ENCODE peak calls at places on chromosomes 2 and 18, in four cellular contexts. X, G, T and O are unnamed samples.

GRCh38 chr18:59270689-59271257 is 2.5 kb downstream of the RAX start:
- DNase-seq in T (no peak), G (no peak), X (no peak), O (no peak)

GRCh38 chr2:26384597-26384996 is 17.1 kb upstream of the DRC1 start:
- DNase-seq in T (no peak), X (no peak), G (no peak), O (no peak)

GRCh38 chr18:55234366-55235093 is 275.3 kb upstream of the CCDC68 start:
- DNase-seq in G (peak; percentile 80), X (peak; percentile 73), T (peak; percentile 46), O (peak; percentile 41)

GRCh38 chr18:56120781-56121180 is 517.6 kb downstream of the TXNL1 start:
- DNase-seq in G (no peak), T (no peak), X (no peak), O (no peak)

GRCh38 chr2:164205347-164205746 is 415.9 kb downstream of the GRB14 start:
- DNase-seq in T (peak; percentile 25), G (no peak), X (no peak), O (no peak)

GRCh38 chr2:240391111-240392051 is 44.1 kb upstream of the GPC1 start:
- DNase-seq in T (no peak), X (no peak), G (no peak), O (no peak)

GRCh38 chr18:23502516-23503037 is 734 bp upstream of the RMC1 start:
- DNase-seq in G (no peak), X (no peak), T (no peak), O (no peak)

GRCh38 chr18:37422116-37422515 is 143.5 kb downstream of the CELF4 start:
- DNase-seq in X (no peak), T (no peak), G (peak; percentile 21), O (no peak)

GRCh38 chr2:233098615-233099014 is 38.5 kb downstream of the INPP5D start:
- DNase-seq in T (peak; percentile 21), G (peak; percentile 18), X (no peak), O (no peak)

GRCh38 chr18:38811209-38811608 is 1245.6 kb upstream of the CELF4 start:
- DNase-seq in T (no peak), G (no peak), X (no peak), O (no peak)

GRCh38 chr2:45370367-45370766 is 240.7 kb downstream of the SRBD1 start:
- DNase-seq in T (no peak), G (no peak), X (no peak), O (no peak)

GRCh38 chr2:170761572-170761971 is 8.6 kb upstream of the ERICH2 start:
- DNase-seq in G (no peak), X (no peak), T (no peak), O (no peak)

GRCh38 chr2:98985905-98986666 is 50.1 kb upstream of the CRACDL start:
- DNase-seq in G (no peak), T (no peak), X (no peak), O (no peak)

GRCh38 chr2:25419678-25420242 is 78.0 kb upstream of the DNMT3A start:
- DNase-seq in G (no peak), T (no peak), X (no peak), O (no peak)

GRCh38 chr2:223580951-223581350 is 21.2 kb downstream of the SCG2 start:
- DNase-seq in G (no peak), X (no peak), T (no peak), O (no peak)

GRCh38 chr2:74290466-74291216 is 52.6 kb downstream of the SLC4A5 start:
- DNase-seq in G (no peak), T (no peak), X (peak; percentile 19), O (no peak)

GRCh38 chr2:224769489-224769888 is 53.3 kb upstream of the CCDC195 start:
- DNase-seq in X (no peak), G (no peak), T (no peak), O (no peak)

GRCh38 chr18:37922162-37922561 is 356.6 kb upstream of the CELF4 start:
- DNase-seq in X (no peak), G (no peak), T (no peak), O (no peak)

GRCh38 chr2:177474904-177475474 is 82.4 kb downstream of the AGPS start:
- DNase-seq in T (no peak), X (no peak), G (no peak), O (no peak)

GRCh38 chr2:8455236-8456148 is 226.4 kb upstream of the ID2 start:
- DNase-seq in G (no peak), T (no peak), X (no peak), O (no peak)

GRCh38 chr18:51059969-51060368 is 30.0 kb downstream of the SMAD4 start:
- DNase-seq in T (no peak), G (no peak), X (no peak), O (no peak)

GRCh38 chr2:10286216-10287037 is 16.3 kb upstream of the HPCAL1 start:
- DNase-seq in T (no peak), G (no peak), X (no peak), O (no peak)

GRCh38 chr2:44974064-44974715 is 32.7 kb downstream of the SIX3 start:
- DNase-seq in X (no peak), T (peak; percentile 71), G (no peak), O (peak; percentile 54)